ENCODE peak calls at places on chromosome X, in four cellular contexts. J, I, W and H are unnamed samples. For H3K27me3, H3K9me3 and H3K4me1, the result is how much of the 10 kb centered on the place peaks cover.

GRCh38 chrX:69539437-69539836 is 35.3 kb downstream of the NALF2 start:
- DNase-seq in J (no peak), I (no peak), W (no peak), H (no peak)

GRCh38 chrX:137565921-137566745 is at the start of gene ZIC3:
- DNase-seq in J (no peak), I (peak), W (no peak), H (peak)

GRCh38 chrX:136694491-136695087 is 46.6 kb downstream of the CD40LG start:
- DNase-seq in J (peak), I (peak), W (no peak), H (no peak)

GRCh38 chrX:25028726-25029125 is 13.0 kb upstream of the ARX start:
- DNase-seq in J (no peak), I (peak), W (no peak), H (no peak)

GRCh38 chrX:40729923-40730584 is 5.3 kb downstream of the MED14 start:
- DNase-seq in J (no peak), I (no peak), W (no peak), H (no peak)

GRCh38 chrX:134948333-134949241 is 42.2 kb upstream of the SMIM10 start:
- DNase-seq in J (no peak), I (peak), W (no peak), H (no peak)

GRCh38 chrX:8988456-8988855 is 45.5 kb downstream of the FAM9B start:
- DNase-seq in J (peak), I (peak), W (peak), H (peak)

GRCh38 chrX:118693843-118694242 is 33.6 kb upstream of the IL13RA1 start:
- DNase-seq in J (no peak), I (no peak), W (no peak), H (no peak)

GRCh38 chrX:53637479-53637878 is 49.0 kb downstream of the HUWE1 start:
- DNase-seq in J (no peak), I (no peak), W (no peak), H (no peak)

GRCh38 chrX:18833071-18833731 is 125.8 kb downstream of the PPEF1 start:
- DNase-seq in J (no peak), I (peak), W (no peak), H (peak)

GRCh38 chrX:111372065-111372464 is 39.9 kb downstream of the DCX start:
- DNase-seq in J (no peak), I (no peak), W (no peak), H (no peak)

GRCh38 chrX:95056901-95057300 is 1382.9 kb downstream of the FAM133A start:
- DNase-seq in J (no peak), I (peak), W (no peak), H (no peak)

GRCh38 chrX:1462596-1463251 is 10.0 kb upstream of the ASMTL start:
- DNase-seq in J (peak), I (peak), W (no peak), H (no peak)

GRCh38 chrX:13252726-13253125 is 67.1 kb downstream of the ATXN3L start:
- DNase-seq in J (no peak), I (no peak), W (no peak), H (no peak)

GRCh38 chrX:67094061-67094460 is 449.8 kb upstream of the AR start:
- DNase-seq in J (no peak), I (no peak), W (no peak), H (no peak)

GRCh38 chrX:70592091-70592490 is 147.5 kb downstream of the DLG3 start:
- DNase-seq in J (no peak), I (peak), W (peak), H (no peak)

GRCh38 chrX:78517124-78517523 is 142.0 kb downstream of the RTL3 start:
- DNase-seq in J (peak), I (no peak), W (peak), H (no peak)

GRCh38 chrX:19349263-19349662 is 5.5 kb downstream of the PDHA1 start:
- DNase-seq in J (no peak), I (no peak), W (no peak), H (no peak)

GRCh38 chrX:47619486-47620302 is at the start of gene SYN1:
- DNase-seq in J (peak), I (peak), W (no peak), H (peak)

GRCh38 chrX:15158736-15159406 is 111.0 kb downstream of the ASB9 start:
- DNase-seq in J (peak), I (no peak), W (no peak), H (no peak)

GRCh38 chrX:41759817-41760216 is 35.8 kb downstream of the GPR82 start:
- DNase-seq in J (peak), I (peak), W (no peak), H (no peak)

GRCh38 chrX:24498181-24498580 is 33.1 kb downstream of the PDK3 start:
- DNase-seq in J (peak), I (peak), W (no peak), H (no peak)

GRCh38 chrX:17039826-17040225 is 93.4 kb downstream of the REPS2 start:
- DNase-seq in J (no peak), I (peak), W (no peak), H (no peak)

GRCh38 chrX:17038681-17039161 is 92.3 kb downstream of the REPS2 start:
- DNase-seq in J (no peak), I (peak), W (no peak), H (peak)

GRCh38 chrX:17042046-17042445 is 95.6 kb downstream of the REPS2 start:
- DNase-seq in J (no peak), I (no peak), W (no peak), H (no peak)

GRCh38 chrX:17038277-17038676 is 91.8 kb downstream of the REPS2 start:
- DNase-seq in J (no peak), I (peak), W (no peak), H (no peak)

DNA sequence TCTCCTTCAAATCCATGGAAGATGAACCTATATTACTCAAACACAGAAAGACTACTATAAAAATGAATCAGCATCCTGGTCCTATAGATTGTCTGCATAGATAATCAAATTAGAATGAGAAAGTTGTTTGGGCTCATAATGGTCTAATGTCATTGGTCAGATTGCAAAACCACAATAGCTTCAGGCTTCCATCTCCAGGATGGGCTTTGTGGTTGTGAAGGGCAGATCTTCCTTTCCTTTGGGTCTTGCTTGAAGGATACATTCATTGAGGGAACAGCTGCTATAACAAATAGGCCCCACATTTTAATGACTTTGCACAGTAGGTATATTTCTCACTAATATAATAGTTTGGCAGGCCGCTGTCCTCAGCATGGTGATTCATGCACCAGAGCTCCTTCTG is 94.3 kb downstream of the REPS2 start:
- DNase-seq in J (no peak), I (no peak), W (no peak), H (no peak)
- H3K27me3 ChIP-seq in J (under half), I (under half), W (under half), H (under half)

GRCh38 chrX:153651540-153652079 is 4.6 kb downstream of the DUSP9 start:
- DNase-seq in J (no peak), I (no peak), W (no peak), H (no peak)

GRCh38 chrX:153649915-153650782 is 3.1 kb downstream of the DUSP9 start:
- DNase-seq in J (no peak), I (no peak), W (no peak), H (no peak)

GRCh38 chrX:153648358-153649177 is 1.6 kb downstream of the DUSP9 start:
- DNase-seq in J (no peak), I (no peak), W (no peak), H (no peak)

GRCh38 chrX:153649178-153649914 is 2.3 kb downstream of the DUSP9 start:
- DNase-seq in J (peak), I (peak), W (no peak), H (peak)

GRCh38 chrX:153650959-153651358 is 4.0 kb downstream of the DUSP9 start:
- DNase-seq in J (no peak), I (no peak), W (no peak), H (no peak)
- H3K9me3 ChIP-seq in J (under half), I (under half), W (under half), H (under half)

GRCh38 chrX:148271263-148271662 is 229.2 kb upstream of the AFF2 start:
- DNase-seq in J (no peak), I (no peak), W (no peak), H (no peak)
- H3K4me1 ChIP-seq in J (under half), I (under half), W (under half), H (under half)

DNA sequence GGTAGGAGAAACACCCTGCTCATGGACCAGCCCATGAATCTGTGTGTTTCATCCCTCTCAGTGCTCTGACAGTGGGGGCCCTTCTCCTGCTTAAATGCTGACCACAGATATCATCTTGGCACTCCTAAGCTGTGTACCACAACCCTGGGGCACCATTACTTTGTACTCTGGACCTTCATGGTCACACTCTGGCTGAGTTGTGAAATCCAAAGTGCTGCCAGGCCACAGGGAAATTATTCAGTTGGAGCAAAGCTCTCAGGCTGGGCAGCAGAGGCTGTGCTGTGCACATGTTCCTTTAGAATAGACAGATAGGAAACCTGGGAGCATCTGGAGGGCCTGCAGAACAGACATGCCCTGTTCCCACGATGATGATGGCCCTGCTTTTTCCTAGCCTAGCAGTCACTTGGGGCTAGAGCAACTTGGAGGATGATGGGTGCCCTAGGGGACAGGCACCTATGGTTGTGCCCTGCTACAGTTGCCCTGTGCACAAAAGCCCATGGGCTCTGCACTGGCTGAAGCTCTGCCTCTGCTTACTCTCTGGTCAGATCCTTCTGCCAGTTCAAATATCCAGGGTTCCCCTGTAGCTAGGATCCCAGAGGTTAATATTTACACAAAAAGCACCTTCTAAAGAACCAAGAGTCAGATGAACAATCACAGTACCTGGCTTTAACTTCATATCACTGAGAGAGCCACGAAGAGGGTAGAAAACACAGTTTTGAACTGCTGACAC is 48.5 kb upstream of the CDX4 start:
- DNase-seq in J (no peak), I (no peak), W (no peak), H (no peak)
- H3K27me3 ChIP-seq in J (under half), I (under half), W (under half), H (under half)